ENCODE peak calls at places on chromosomes 2 and 18, in six cellular contexts. O is thoracic aorta, G is iPS DF 6.9, S is body of pancreas, X is OCI-LY7, Q is neural progenitor cell. B is an unnamed sample.

GRCh38 chr2:142130111-142131015 is 453 bp downstream of the LRP1B start:
- DNase-seq in X (no peak), Q (peak), O (no peak), S (peak), G (no peak), B (peak)

GRCh38 chr2:219446101-219446504 is 11.5 kb downstream of the SPEG start:
- DNase-seq in O (peak), X (peak), G (no peak), S (no peak), Q (peak), B (peak)

GRCh38 chr2:11540996-11541692 is 7.3 kb downstream of the GREB1 start:
- DNase-seq in Q (no peak), O (no peak), G (no peak), S (no peak), X (no peak), B (no peak)

GRCh38 chr2:178163395-178163794 is 30.9 kb upstream of the OSBPL6 start:
- DNase-seq in G (no peak), S (no peak), O (no peak), X (no peak), Q (no peak), B (no peak)

GRCh38 chr2:28390857-28391563 is 1.6 kb upstream of the FOSL2 start:
- DNase-seq in G (no peak), Q (peak), X (peak), S (peak), O (no peak), B (no peak)

GRCh38 chr2:197804758-197805597 is 585 bp downstream of the PLCL1 start:
- DNase-seq in S (no peak), Q (peak), O (peak), X (peak), G (no peak), B (peak)

GRCh38 chr18:58438161-58438983 is 190.5 kb downstream of the ALPK2 start:
- DNase-seq in X (peak), O (no peak), Q (peak), S (no peak), G (no peak), B (no peak)

GRCh38 chr18:10690376-10690775 is 164.5 kb downstream of the NAPG start:
- DNase-seq in S (no peak), X (no peak), Q (no peak), G (no peak), O (no peak), B (no peak)

GRCh38 chr2:239898292-239898925 is 126.7 kb downstream of the NDUFA10 start:
- DNase-seq in O (no peak), S (no peak), G (no peak), X (no peak), Q (no peak), B (no peak)

GRCh38 chr2:106789185-106789584 is 96.8 kb downstream of the ST6GAL2 start:
- DNase-seq in O (no peak), G (peak), Q (no peak), X (peak), S (no peak), B (no peak)

GRCh38 chr2:75790121-75790520 is 79.4 kb upstream of the GCFC2 start:
- DNase-seq in X (no peak), Q (no peak), O (no peak), G (no peak), S (no peak), B (no peak)

GRCh38 chr18:7683753-7684152 is 116.6 kb downstream of the PTPRM start:
- DNase-seq in Q (peak), S (no peak), X (no peak), O (no peak), G (peak), B (no peak)

GRCh38 chr2:199830531-199830930 is 20.5 kb downstream of the FTCDNL1 start:
- DNase-seq in O (no peak), G (no peak), S (no peak), Q (no peak), X (no peak), B (no peak)

GRCh38 chr2:179240481-179241451 is 23.9 kb downstream of the SESTD1 start:
- DNase-seq in X (no peak), G (no peak), S (no peak), Q (no peak), O (no peak), B (no peak)

GRCh38 chr2:118301248-118301647 is 213.0 kb downstream of the INSIG2 start:
- DNase-seq in G (no peak), X (no peak), Q (no peak), O (no peak), S (no peak), B (no peak)

GRCh38 chr2:102540882-102541281 is 67.9 kb downstream of the SLC9A4 start:
- DNase-seq in S (no peak), O (no peak), X (no peak), G (no peak), Q (no peak), B (no peak)

GRCh38 chr2:62227386-62228075 is 31.6 kb downstream of the B3GNT2 start:
- DNase-seq in O (no peak), S (no peak), G (no peak), Q (no peak), X (no peak), B (no peak)

GRCh38 chr2:109466674-109467575 is 146.8 kb downstream of the SEPTIN10 start:
- DNase-seq in Q (no peak), O (no peak), X (no peak), G (no peak), S (no peak), B (no peak)

GRCh38 chr2:56195563-56195962 is 11.8 kb downstream of the CCDC85A start:
- DNase-seq in X (no peak), G (no peak), O (no peak), Q (no peak), S (no peak), B (no peak)

GRCh38 chr2:1550658-1551316 is 137.5 kb downstream of the TPO start:
- DNase-seq in Q (peak), G (peak), X (peak), O (no peak), S (peak), B (peak)

GRCh38 chr18:48031641-48032040 is 101.2 kb upstream of the SMAD2 start:
- DNase-seq in Q (no peak), S (no peak), G (no peak), O (no peak), X (no peak), B (no peak)

GRCh38 chr2:55672630-55673029 is 21.0 kb downstream of the PNPT1 start:
- DNase-seq in O (no peak), Q (no peak), X (no peak), S (no peak), G (no peak), B (no peak)

GRCh38 chr2:65357095-65357958 is 75.1 kb downstream of the SPRED2 start:
- DNase-seq in Q (no peak), X (peak), O (no peak), S (no peak), G (no peak), B (no peak)

GRCh38 chr2:120343100-120343432 is 2.9 kb upstream of the INHBB start:
- DNase-seq in Q (no peak), X (no peak), O (no peak), S (no peak), G (no peak), B (no peak)

GRCh38 chr2:142131016-142131714 is at the start of gene LRP1B:
- DNase-seq in Q (peak), G (no peak), X (no peak), O (no peak), S (peak), B (peak)

DNA sequence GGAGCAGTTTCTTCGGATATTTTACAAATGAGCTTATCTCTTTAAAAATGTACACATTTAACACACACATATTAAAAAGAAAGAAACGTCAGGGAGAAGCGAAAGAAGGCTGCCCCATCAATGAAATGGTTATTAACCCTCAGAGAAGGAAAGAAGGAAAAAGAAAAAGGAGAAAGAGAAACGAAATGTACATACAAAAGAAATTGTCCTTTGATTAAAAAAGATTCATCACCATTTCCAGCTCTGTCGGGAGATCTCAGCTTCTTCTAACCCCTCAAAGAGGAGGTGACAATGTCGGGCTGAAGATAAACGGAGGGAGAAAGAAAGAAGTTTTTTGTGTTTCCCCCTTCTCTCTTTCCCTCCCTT is 1.5 kb downstream of the IKZF2 start:
- DNase-seq in S (no peak), X (peak), G (no peak), Q (no peak), O (no peak), B (no peak)
- H3K27ac ChIP-seq in S (peak), X (peak), G (no peak), Q (peak), O (peak), B (peak)

GRCh38 chr2:74691955-74692354 is 37.9 kb downstream of the SEMA4F start:
- DNase-seq in G (no peak), S (no peak), O (no peak), Q (no peak), X (no peak), B (no peak)
- H3K27ac ChIP-seq in G (no peak), S (no peak), O (no peak), Q (no peak), X (no peak), B (no peak)

DNA sequence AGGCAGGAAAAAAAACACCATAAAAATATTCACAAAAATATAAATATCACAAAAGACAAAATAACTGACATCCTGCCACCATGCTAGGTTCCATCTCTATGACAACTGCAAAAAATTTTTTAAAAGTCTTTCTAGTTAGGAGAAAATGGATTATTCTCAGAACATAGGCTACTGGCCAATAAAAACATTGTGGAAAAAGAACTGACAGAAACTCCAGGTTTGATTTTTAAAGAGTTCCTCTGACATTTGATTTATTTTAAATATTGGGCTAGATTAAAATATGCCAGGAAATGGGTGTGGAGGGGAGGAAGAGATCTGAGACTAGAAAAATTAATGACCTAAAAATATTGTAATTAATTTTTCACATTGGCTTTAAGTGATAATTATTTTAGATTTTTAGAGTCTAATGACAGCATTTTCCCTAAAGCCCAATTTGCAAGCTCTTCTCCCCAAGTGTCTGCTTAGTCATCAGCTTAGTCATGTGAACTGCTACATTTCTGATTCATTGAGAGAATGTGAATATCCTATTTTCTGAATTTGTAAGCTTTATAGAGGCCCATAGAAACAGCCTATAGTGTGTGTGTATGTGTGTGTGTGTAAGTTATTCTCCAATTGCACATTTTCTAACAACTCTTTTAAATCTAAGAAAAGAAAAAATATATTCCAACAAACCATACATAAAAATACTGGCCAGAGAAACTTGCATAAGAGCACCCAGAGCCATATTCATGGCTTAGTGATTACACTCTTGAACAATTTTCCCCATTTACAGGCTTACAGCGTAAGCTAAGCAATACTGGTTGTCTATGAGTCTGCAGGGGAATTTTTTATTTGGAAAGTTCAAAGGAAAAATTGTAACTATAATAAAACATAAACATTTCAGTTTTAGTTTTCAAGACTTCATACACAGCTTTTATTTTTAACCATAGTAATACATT is 48.4 kb downstream of the TMEFF2 start:
- DNase-seq in X (no peak), Q (no peak), S (no peak), O (no peak), G (no peak), B (no peak)
- H3K27ac ChIP-seq in X (no peak), Q (no peak), S (no peak), O (no peak), G (no peak), B (no peak)

DNA sequence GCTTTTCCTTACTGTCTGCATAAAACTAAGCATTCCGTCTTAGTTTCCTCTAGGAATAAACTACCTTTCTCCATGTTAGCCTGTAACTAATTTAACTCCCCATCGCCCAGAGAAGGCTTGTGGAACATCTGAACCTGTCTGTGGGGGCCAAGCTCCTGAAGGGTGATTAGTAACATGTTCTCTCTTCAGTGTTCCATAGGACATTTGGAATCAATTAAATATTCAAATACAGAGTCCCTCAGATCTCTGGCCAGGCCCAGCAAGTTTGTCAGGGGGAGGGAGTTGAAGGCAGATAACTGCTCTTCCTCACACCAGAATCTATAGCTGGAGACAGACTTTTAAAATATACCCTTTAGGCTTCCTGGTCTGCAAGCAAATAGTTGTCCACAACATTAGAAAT is 8.8 kb downstream of the RDH14 start:
- DNase-seq in O (no peak), Q (no peak), G (no peak), X (no peak), S (no peak), B (no peak)
- H3K27ac ChIP-seq in O (no peak), Q (no peak), G (no peak), X (no peak), S (no peak), B (no peak)

DNA sequence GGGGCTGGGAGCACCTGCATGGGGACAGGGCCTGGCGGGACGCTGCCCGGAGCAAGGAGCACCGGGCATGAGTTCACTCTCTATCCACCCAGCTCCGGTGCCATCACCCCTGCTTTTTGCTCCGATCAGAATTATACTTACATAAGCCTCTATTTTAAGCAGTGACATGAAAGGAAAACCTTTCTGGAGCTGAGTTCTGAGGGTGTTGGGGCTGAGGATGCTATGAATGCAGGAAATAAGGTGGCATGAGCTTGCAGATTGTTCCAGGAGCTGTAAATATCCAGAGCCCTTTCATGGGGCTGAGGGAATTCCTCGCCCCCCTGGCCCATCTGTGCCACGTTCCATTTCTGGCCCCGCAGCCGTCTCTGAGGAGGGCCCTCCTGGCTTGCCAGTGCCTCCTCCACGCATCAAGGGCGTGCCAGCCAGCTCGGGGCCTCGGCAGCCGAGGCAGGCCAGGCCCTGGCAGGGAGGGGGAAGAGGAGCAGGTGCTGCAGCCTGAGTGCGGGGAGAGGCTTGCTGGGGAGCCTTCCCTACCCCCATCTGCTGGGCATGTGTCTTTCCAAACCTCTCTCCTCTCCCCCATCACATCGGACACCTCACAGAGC is 91.7 kb upstream of the MCFD2 start:
- DNase-seq in Q (no peak), S (no peak), O (no peak), G (no peak), X (no peak), B (no peak)
- H3K27ac ChIP-seq in Q (no peak), S (no peak), O (peak), G (no peak), X (no peak), B (peak)

GRCh38 chr18:79523738-79524180 is 128.0 kb downstream of the NFATC1 start:
- DNase-seq in X (peak), Q (no peak), G (no peak), O (no peak), S (peak), B (no peak)
- H3K27ac ChIP-seq in X (peak), Q (no peak), G (no peak), O (no peak), S (no peak), B (no peak)

DNA sequence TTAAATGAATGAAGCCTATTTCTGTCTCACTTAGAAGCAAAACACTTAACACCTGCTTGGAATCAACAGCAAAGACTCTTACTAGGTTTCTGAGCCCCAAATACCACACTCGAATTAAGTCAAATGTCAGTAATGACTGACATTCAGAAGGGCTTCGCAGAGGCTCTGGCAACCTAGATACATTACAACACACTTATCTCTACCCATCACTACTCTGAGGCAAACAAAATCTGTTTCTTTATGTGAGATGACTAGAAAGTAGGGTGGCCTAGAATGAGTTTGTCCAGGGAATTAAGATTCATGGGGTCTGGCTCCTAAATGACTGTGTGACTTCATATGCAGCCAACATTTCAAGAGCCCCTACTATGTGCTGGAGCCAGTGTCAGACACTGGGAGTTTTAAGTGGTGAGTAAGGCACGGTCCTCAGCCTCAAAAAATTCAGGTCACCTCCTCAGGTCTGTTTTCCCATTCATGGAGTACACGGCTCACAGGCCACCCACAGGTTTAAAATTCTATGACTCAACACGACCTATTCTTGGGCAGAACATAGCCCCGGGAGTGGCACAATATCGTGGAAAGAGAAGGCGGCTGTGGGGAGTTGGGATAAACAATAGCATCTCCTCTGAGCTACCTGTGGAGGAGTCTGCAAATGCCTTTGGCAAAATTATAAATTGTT is 150.3 kb upstream of the ZFP36L2 start:
- DNase-seq in S (no peak), Q (no peak), G (no peak), O (no peak), X (no peak), B (no peak)
- H3K27ac ChIP-seq in S (no peak), Q (no peak), G (no peak), O (no peak), X (no peak), B (no peak)

DNA sequence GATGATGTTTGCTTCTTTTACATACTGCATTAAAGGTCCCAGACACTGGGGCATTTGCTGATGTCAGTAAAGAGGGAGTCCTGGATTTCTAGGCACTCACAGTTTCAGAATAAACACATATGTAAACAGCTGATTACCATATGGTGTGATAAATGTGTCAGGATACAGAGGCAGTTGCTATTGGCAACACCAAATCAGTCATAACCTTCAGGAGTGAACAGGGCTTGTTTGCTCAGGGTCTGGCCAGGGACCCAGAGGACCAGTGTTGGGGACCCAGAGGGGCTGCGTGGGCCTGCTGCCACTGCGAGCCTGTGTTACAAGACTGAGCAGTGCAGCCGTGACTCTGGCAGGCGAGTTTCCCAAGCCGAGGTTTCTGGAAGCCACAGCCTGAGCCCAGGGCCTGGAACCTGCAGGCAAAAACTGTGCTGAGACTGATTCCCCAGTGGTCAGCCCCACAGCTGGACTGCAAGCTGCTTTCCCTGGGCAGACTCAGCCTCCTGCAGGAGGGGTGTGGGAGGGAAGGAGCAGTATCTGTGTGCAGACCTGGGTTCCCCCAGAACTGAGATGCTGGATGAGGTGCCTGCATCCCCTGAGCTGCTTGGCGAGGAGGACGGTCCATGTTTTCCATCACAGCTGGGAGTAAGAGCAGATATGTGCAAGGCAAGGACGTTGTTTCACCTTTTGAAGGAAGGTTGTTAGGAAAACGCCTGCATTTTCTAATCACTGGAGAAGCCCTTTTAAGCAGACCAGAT is 23.6 kb downstream of the ASAP2 start:
- DNase-seq in S (no peak), G (no peak), Q (no peak), O (no peak), X (no peak), B (no peak)
- H3K27ac ChIP-seq in S (no peak), G (no peak), Q (no peak), O (peak), X (no peak), B (no peak)

DNA sequence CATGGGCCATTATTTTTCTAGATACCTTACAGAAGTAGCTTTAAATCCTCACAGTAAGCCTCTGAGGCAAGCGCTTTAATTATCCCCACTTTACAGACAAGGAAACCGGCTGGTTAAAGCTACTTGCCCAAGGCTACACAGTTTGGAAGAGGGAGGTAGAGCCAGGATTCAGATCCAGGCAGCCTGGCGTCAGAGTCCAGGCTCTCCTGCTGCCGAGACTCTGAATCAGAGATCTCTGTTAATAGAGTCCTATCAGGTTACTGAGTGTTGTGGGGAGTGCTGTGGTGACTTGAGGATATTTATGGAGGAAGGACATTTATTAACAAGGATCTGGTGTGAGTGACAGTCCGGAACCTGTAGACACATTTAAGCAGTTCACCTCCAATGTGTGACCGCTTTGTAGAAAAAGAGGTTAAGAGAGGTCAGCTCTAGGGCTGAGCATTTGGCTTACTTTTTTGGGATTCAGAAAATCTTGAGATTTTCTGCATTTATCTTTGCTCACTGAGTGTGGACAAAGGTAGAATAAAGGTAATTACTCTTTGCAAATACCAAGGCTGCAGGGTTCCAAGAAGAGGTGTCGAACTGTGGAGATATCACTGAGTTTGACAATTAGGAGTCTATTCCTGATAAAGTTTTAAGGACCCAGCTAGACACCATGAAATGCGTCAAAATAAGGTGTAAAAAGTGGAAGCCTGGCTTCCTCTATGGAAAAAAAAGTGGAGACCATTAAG is 1.6 kb upstream of the CEP192 start:
- DNase-seq in G (no peak), O (no peak), X (no peak), Q (no peak), S (no peak), B (no peak)
- H3K27ac ChIP-seq in G (no peak), O (no peak), X (no peak), Q (peak), S (no peak), B (no peak)

B was measured in substantia nigra.